ENCODE peak calls at places on chromosomes 1 and 21, in nine cellular contexts. J is BE2C, T is sigmoid colon, Y is dorsolateral prefrontal cortex, O is testis, A is pancreas, Z is AG09309, H is ovary, X is heart left ventricle. V is an unnamed sample.

GRCh38 chr1:27394925-27395324 is 2.5 kb downstream of the GPR3 start:
- DNase-seq in J (no peak), T (no peak), Y (no peak), O (no peak), A (no peak), Z (no peak), H (no peak), X (no peak), V (no peak)

GRCh38 chr1:10674700-10675598 is 121.5 kb downstream of the CASZ1 start:
- DNase-seq in J (no peak), T (no peak), Y (no peak), O (no peak), A (no peak), Z (no peak), H (no peak), X (no peak), V (no peak)

GRCh38 chr1:46302091-46303037 is 1.1 kb downstream of the LRRC41 start:
- DNase-seq in J (peak), T (peak), Y (peak), O (peak), A (peak), Z (no peak), H (peak), X (peak), V (no peak)

GRCh38 chr21:38027901-38028300 is 111.6 kb upstream of the KCNJ6 start:
- DNase-seq in J (no peak), T (no peak), Y (no peak), O (no peak), A (no peak), Z (peak), H (no peak), X (no peak), V (no peak)

GRCh38 chr1:11080931-11081330 is 18.7 kb downstream of the EXOSC10 start:
- DNase-seq in J (no peak), T (peak), Y (no peak), O (no peak), A (no peak), Z (no peak), H (no peak), X (no peak), V (no peak)

GRCh38 chr1:94099303-94099702 is 21.6 kb downstream of the ABCA4 start:
- DNase-seq in J (no peak), T (no peak), Y (no peak), O (no peak), A (no peak), Z (no peak), H (no peak), X (no peak), V (no peak)

GRCh38 chr1:163410073-163410522 is 88.3 kb downstream of the NUF2 start:
- DNase-seq in J (peak), T (no peak), Y (no peak), O (peak), A (no peak), Z (peak), H (no peak), X (no peak), V (peak)

GRCh38 chr21:26368591-26368990 is 198.0 kb upstream of the APP start:
- DNase-seq in J (no peak), T (no peak), Y (no peak), O (no peak), A (no peak), Z (no peak), H (no peak), X (no peak), V (no peak)

GRCh38 chr1:12094180-12094579 is 31.1 kb downstream of the TNFRSF8 start:
- DNase-seq in J (no peak), T (no peak), Y (no peak), O (no peak), A (no peak), Z (no peak), H (no peak), X (no peak), V (no peak)

GRCh38 chr1:154751690-154752089 is 118.4 kb downstream of the KCNN3 start:
- DNase-seq in J (no peak), T (peak), Y (no peak), O (no peak), A (no peak), Z (peak), H (no peak), X (no peak), V (no peak)

GRCh38 chr21:44304846-44305245 is 5.0 kb downstream of the PFKL start:
- DNase-seq in J (peak), T (no peak), Y (no peak), O (peak), A (no peak), Z (no peak), H (peak), X (no peak), V (peak)

GRCh38 chr1:70299472-70299871 is 55.0 kb downstream of the ANKRD13C start:
- DNase-seq in J (no peak), T (no peak), Y (no peak), O (no peak), A (no peak), Z (no peak), H (no peak), X (no peak), V (no peak)

GRCh38 chr1:115266729-115267421 is 71.2 kb downstream of the NGF start:
- DNase-seq in J (peak), T (no peak), Y (no peak), O (no peak), A (no peak), Z (no peak), H (no peak), X (peak), V (no peak)

GRCh38 chr1:8017495-8018310 is 8.4 kb downstream of the ERRFI1 start:
- DNase-seq in J (peak), T (no peak), Y (no peak), O (no peak), A (peak), Z (peak), H (no peak), X (no peak), V (no peak)

GRCh38 chr1:81142099-81142776 is 658.5 kb upstream of the ADGRL2 start:
- DNase-seq in J (no peak), T (no peak), Y (no peak), O (no peak), A (no peak), Z (no peak), H (no peak), X (no peak), V (peak)

GRCh38 chr21:39317134-39318090 is 4.0 kb upstream of the BRWD1 start:
- DNase-seq in J (peak), T (no peak), Y (no peak), O (no peak), A (no peak), Z (no peak), H (no peak), X (no peak), V (no peak)

GRCh38 chr1:186093437-186093836 is 281.6 kb downstream of the TPR start:
- DNase-seq in J (no peak), T (no peak), Y (no peak), O (no peak), A (no peak), Z (no peak), H (no peak), X (peak), V (no peak)

GRCh38 chr1:206725053-206725963 is 40.6 kb downstream of the MAPKAPK2 start:
- DNase-seq in J (peak), T (peak), Y (peak), O (no peak), A (no peak), Z (no peak), H (no peak), X (no peak), V (no peak)

GRCh38 chr1:115137191-115137590 is 47.9 kb upstream of the TSPAN2 start:
- DNase-seq in J (no peak), T (no peak), Y (no peak), O (no peak), A (no peak), Z (no peak), H (no peak), X (no peak), V (no peak)

GRCh38 chr1:243343970-243344749 is 88.3 kb downstream of the SDCCAG8 start:
- DNase-seq in J (no peak), T (no peak), Y (peak), O (no peak), A (no peak), Z (no peak), H (no peak), X (no peak), V (peak)

GRCh38 chr1:164630626-164631396 is 71.8 kb downstream of the PBX1 start:
- DNase-seq in J (no peak), T (no peak), Y (no peak), O (no peak), A (no peak), Z (no peak), H (no peak), X (no peak), V (no peak)

GRCh38 chr21:30740462-30740861 is 6.6 kb downstream of the KRTAP21-2 start:
- DNase-seq in J (no peak), T (no peak), Y (no peak), O (no peak), A (no peak), Z (no peak), H (no peak), X (no peak), V (no peak)

GRCh38 chr1:109762821-109763645 is 690 bp downstream of the EPS8L3 start:
- DNase-seq in J (peak), T (peak), Y (no peak), O (peak), A (no peak), Z (peak), H (peak), X (peak), V (no peak)

GRCh38 chr1:6419803-6420593 is at the start of gene HES2:
- DNase-seq in J (no peak), T (no peak), Y (no peak), O (peak), A (no peak), Z (no peak), H (no peak), X (no peak), V (no peak)

GRCh38 chr1:21932127-21932526 is 5.0 kb downstream of the HSPG2 start:
- DNase-seq in J (no peak), T (peak), Y (no peak), O (peak), A (peak), Z (peak), H (no peak), X (no peak), V (no peak)

GRCh38 chr1:54996359-54996868 is 2.3 kb upstream of the BSND start:
- DNase-seq in J (peak), T (peak), Y (peak), O (peak), A (peak), Z (no peak), H (peak), X (peak), V (peak)

GRCh38 chr1:8560611-8561544 is 243.0 kb downstream of the SLC45A1 start:
- DNase-seq in J (no peak), T (no peak), Y (peak), O (peak), A (no peak), Z (peak), H (no peak), X (peak), V (peak)

GRCh38 chr1:234541281-234541975 is 62.4 kb upstream of the TARBP1 start:
- DNase-seq in J (no peak), T (peak), Y (no peak), O (no peak), A (no peak), Z (no peak), H (no peak), X (no peak), V (no peak)

GRCh38 chr1:39204441-39205081 is at the start of gene MACF1:
- DNase-seq in J (no peak), T (peak), Y (no peak), O (peak), A (no peak), Z (peak), H (peak), X (peak), V (peak)

GRCh38 chr1:39210649-39211048 is 6.2 kb downstream of the MACF1 start:
- DNase-seq in J (no peak), T (no peak), Y (no peak), O (no peak), A (no peak), Z (no peak), H (no peak), X (no peak), V (no peak)

GRCh38 chr1:39205102-39205780 is 746 bp downstream of the MACF1 start:
- DNase-seq in J (no peak), T (no peak), Y (no peak), O (peak), A (no peak), Z (no peak), H (peak), X (peak), V (no peak)

DNA sequence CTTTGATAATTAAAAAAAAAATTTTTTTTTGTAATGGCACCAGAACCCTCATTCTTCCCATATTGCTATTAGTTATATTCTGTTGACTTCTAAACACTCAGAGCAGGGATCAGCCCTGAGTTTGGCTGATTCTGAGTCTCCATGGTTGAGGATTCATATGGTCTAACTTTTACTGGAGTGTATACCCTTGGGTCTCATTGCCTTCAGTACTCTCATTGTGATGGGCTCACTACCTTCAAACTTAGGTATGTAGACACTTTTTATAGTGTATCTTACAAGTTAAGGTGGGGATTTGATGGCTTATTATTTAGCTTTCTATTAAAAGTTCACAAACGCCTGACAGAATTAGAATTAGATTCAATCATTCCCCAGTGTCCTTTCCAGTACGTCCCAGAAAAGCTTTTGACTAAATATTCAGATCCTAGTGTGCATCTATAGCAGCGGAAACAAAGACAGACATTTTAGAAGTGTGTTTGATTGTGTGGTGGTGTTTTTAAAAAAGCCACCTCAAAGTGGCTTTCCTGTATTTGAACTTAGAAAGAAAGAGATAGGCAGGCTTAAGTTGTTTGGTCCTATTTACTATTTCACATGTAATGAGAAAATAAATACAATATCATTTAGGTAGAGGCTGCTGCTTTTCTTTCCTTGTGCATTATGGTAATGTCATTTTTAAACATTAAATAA is 1.4 kb downstream of the MACF1 start:
- DNase-seq in J (no peak), T (no peak), Y (no peak), O (no peak), A (no peak), Z (no peak), H (no peak), X (no peak), V (no peak)
- H3K4me3 ChIP-seq in J (no peak), T (peak), Y (peak), O (peak), A (no peak), Z (peak), H (peak), X (peak), V (peak)

GRCh38 chr1:62989497-62989896 is 205.6 kb downstream of the ATG4C start:
- DNase-seq in J (no peak), T (no peak), Y (no peak), O (no peak), A (no peak), Z (no peak), H (no peak), X (no peak), V (no peak)
- TF ChIP-seq CTCF in J (no peak), T (no peak), Y (peak), O (no peak), A (no peak), Z (no peak), H (no peak), X (no peak), V (peak)

GRCh38 chr1:226762988-226763740 is 24.1 kb upstream of the ITPKB start:
- DNase-seq in J (no peak), T (no peak), Y (no peak), O (no peak), A (no peak), Z (no peak), H (no peak), X (no peak), V (no peak)

GRCh38 chr1:226764533-226764932 is 25.5 kb upstream of the ITPKB start:
- DNase-seq in J (no peak), T (no peak), Y (no peak), O (no peak), A (no peak), Z (no peak), H (no peak), X (no peak), V (no peak)

GRCh38 chr1:226761322-226761721 is 22.2 kb upstream of the ITPKB start:
- DNase-seq in J (no peak), T (no peak), Y (no peak), O (no peak), A (no peak), Z (no peak), H (no peak), X (no peak), V (no peak)

GRCh38 chr1:226762055-226762454 is 23.0 kb upstream of the ITPKB start:
- DNase-seq in J (no peak), T (no peak), Y (no peak), O (no peak), A (no peak), Z (no peak), H (no peak), X (no peak), V (no peak)

DNA sequence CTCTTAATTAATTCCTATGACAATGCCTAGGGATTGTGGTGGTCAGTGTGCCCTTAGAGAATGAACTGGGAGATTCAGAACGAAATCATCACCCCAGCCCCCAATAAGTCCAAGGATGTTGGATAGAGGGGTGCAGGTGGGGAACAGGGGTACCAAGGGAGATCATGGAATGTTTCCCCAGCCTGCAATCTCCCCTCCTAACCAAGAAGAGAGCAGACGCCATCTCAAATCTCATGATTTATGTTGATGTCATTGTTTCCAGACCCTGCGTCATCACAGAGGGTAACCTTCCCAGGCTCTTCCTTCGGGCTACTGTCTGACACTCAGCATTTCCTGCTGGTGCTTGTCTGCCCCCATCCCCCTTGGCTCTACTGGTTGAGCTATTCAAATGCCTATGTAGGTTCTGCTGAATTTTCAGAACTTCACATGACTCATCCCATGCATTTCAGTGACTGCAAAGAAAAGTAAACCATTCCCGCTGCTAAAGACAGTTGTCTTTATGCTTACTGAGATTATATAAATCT is 24.7 kb upstream of the ITPKB start:
- DNase-seq in J (no peak), T (no peak), Y (no peak), O (no peak), A (no peak), Z (peak), H (no peak), X (no peak), V (peak)
- H3K4me3 ChIP-seq in J (no peak), T (no peak), Y (no peak), O (no peak), A (no peak), Z (no peak), H (no peak), X (no peak), V (no peak)

GRCh38 chr1:247400685-247401084 is 15.3 kb upstream of the NLRP3 start:
- DNase-seq in J (no peak), T (no peak), Y (no peak), O (no peak), A (no peak), Z (no peak), H (no peak), X (no peak), V (no peak)
- TF ChIP-seq CTCF in J (no peak), T (no peak), Y (no peak), O (no peak), A (no peak), Z (no peak), H (no peak), X (no peak), V (no peak)

DNA sequence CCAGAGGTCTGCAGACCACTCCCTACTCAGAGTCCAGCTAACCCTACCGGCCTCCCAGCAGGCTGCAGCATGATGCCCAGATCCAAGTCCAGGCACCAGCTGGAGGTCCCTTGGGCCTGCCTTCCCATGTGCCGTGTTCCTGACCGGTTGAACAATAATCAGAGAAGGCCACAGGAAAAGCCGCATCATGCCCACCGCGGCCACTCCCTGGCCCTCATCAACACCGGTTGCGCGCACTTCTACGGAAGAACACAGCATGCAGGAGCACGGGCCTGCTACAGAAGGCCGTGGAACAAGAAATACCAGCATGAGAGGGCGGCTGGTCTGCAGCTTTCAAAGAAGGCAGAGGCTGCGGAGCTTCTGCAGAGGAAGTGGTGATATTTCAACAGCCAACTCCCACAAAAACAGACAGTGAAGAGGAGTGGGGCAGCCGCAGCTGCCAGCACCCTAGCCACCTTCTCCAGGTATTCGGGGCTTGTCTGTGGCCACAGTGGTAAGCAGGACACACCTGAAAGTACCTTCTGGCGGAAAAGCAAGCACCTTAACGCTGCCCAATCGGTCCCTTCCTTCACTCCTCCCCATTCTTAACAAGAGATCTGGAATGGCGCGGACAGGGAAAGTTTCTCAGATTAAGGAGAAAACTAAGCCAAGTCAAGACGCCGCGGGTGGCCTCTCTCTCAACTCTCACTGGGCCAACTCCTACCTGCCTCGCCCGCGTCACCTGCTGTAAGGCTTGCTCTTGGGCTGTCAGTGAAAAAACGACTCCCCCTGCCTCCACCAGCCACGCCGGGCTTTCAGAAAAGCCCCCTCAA is 1.5 kb downstream of the PGBD5 start:
- DNase-seq in J (peak), T (no peak), Y (peak), O (peak), A (peak), Z (no peak), H (no peak), X (no peak), V (no peak)
- H3K4me3 ChIP-seq in J (peak), T (peak), Y (peak), O (peak), A (peak), Z (no peak), H (no peak), X (peak), V (peak)

GRCh38 chr1:38772026-38772425 is 87.5 kb downstream of the RRAGC start:
- DNase-seq in J (no peak), T (no peak), Y (no peak), O (no peak), A (no peak), Z (no peak), H (no peak), X (no peak), V (no peak)

GRCh38 chr1:38776466-38776865 is 83.1 kb downstream of the RRAGC start:
- DNase-seq in J (no peak), T (no peak), Y (no peak), O (no peak), A (no peak), Z (no peak), H (no peak), X (no peak), V (no peak)

GRCh38 chr1:38773483-38773882 is 86.1 kb downstream of the RRAGC start:
- DNase-seq in J (no peak), T (no peak), Y (no peak), O (no peak), A (no peak), Z (no peak), H (no peak), X (no peak), V (no peak)

GRCh38 chr1:38775175-38775845 is 84.3 kb downstream of the RRAGC start:
- DNase-seq in J (no peak), T (no peak), Y (no peak), O (no peak), A (no peak), Z (no peak), H (no peak), X (no peak), V (no peak)

DNA sequence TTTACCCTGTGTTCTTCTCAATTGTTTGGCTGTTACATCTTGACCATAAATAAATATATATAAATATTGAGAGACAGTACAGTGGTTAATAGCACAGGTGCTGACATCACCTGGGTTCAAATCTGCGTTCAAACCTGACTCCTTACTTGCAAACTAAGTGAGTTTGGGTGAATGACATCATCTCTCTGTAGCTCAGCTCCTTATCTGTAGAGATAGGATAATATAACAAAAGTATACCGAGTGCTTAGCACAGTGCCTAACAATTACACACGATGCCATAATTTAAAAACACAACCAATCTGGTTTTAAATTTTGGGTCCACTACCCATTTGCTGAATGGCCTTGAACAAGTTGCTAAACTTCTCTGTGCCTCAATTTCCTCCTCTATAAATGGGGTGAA is 86.6 kb downstream of the RRAGC start:
- DNase-seq in J (no peak), T (no peak), Y (no peak), O (no peak), A (no peak), Z (no peak), H (no peak), X (no peak), V (no peak)
- TF ChIP-seq CTCF in J (no peak), T (no peak), Y (no peak), O (no peak), A (no peak), Z (no peak), H (no peak), X (no peak), V (no peak)

V was measured in astrocyte of the cerebellum.